ENCODE peak calls at places on chromosomes 13 and 19, in six cellular contexts. W, B, T, Q, F and J are unnamed samples.

GRCh38 chr13:97257800-97258799 is 36.0 kb downstream of the MBNL2 start:
- DNase-seq in W (no peak), B (peak), T (no peak), Q (peak), F (peak), J (peak)

GRCh38 chr13:20340759-20341161 is 108.6 kb upstream of the GJB6 start:
- DNase-seq in W (no peak), B (no peak), T (no peak), Q (no peak), F (no peak), J (no peak)

GRCh38 chr19:11291991-11292390 is 4.0 kb upstream of the TSPAN16 start:
- DNase-seq in W (no peak), B (no peak), T (no peak), Q (no peak), F (no peak), J (no peak)

GRCh38 chr13:53237696-53238095 is 209.1 kb downstream of the OLFM4 start:
- DNase-seq in W (no peak), B (no peak), T (no peak), Q (no peak), F (no peak), J (no peak)

GRCh38 chr13:30869491-30869890 is 36.6 kb upstream of the MEDAG start:
- DNase-seq in W (no peak), B (no peak), T (no peak), Q (no peak), F (no peak), J (no peak)

GRCh38 chr13:98393873-98394272 is 183.0 kb downstream of the STK24 start:
- DNase-seq in W (no peak), B (no peak), T (no peak), Q (no peak), F (no peak), J (no peak)

GRCh38 chr13:114263590-114263989 is 17.8 kb upstream of the UPF3A start:
- DNase-seq in W (no peak), B (no peak), T (no peak), Q (no peak), F (no peak), J (no peak)

GRCh38 chr19:46351241-46352041 is 4.6 kb downstream of the PPP5C start:
- DNase-seq in W (no peak), B (peak), T (no peak), Q (peak), F (no peak), J (no peak)

GRCh38 chr19:47020992-47021496 is 1.4 kb downstream of the NPAS1 start:
- DNase-seq in W (no peak), B (peak), T (no peak), Q (peak), F (no peak), J (peak)

GRCh38 chr13:106533940-106534843 is 1.3 kb downstream of the EFNB2 start:
- DNase-seq in W (no peak), B (no peak), T (no peak), Q (peak), F (no peak), J (no peak)

GRCh38 chr13:114047358-114047881 is 73.5 kb upstream of the C13orf46 start:
- DNase-seq in W (no peak), B (no peak), T (no peak), Q (no peak), F (no peak), J (peak)

GRCh38 chr19:30861896-30862295 is 487.3 kb downstream of the TSHZ3 start:
- DNase-seq in W (no peak), B (no peak), T (no peak), Q (no peak), F (no peak), J (no peak)

GRCh38 chr13:76292726-76293125 is 593.5 kb downstream of the KCTD12 start:
- DNase-seq in W (no peak), B (no peak), T (no peak), Q (no peak), F (no peak), J (no peak)

GRCh38 chr13:45769072-45769471 is 67.0 kb downstream of the CBY2 start:
- DNase-seq in W (no peak), B (no peak), T (no peak), Q (peak), F (no peak), J (no peak)

GRCh38 chr13:20174656-20175405 is 14.0 kb upstream of the GJA3 start:
- DNase-seq in W (peak), B (peak), T (peak), Q (no peak), F (peak), J (peak)

GRCh38 chr13:22061806-22062391 is 391.0 kb downstream of the FGF9 start:
- DNase-seq in W (no peak), B (no peak), T (no peak), Q (no peak), F (no peak), J (no peak)

GRCh38 chr19:19534556-19535265 is 3.4 kb upstream of the CILP2 start:
- DNase-seq in W (no peak), B (no peak), T (no peak), Q (peak), F (no peak), J (no peak)

GRCh38 chr13:67437246-67437645 is 207.1 kb upstream of the PCDH9 start:
- DNase-seq in W (no peak), B (no peak), T (no peak), Q (no peak), F (no peak), J (no peak)

GRCh38 chr19:30682576-30683536 is 310.7 kb downstream of the ZNF536 start:
- DNase-seq in W (no peak), B (peak), T (peak), Q (peak), F (peak), J (peak)

GRCh38 chr13:111899714-111900389 is 167.1 kb upstream of the SOX1 start:
- DNase-seq in W (no peak), B (no peak), T (no peak), Q (no peak), F (no peak), J (no peak)

GRCh38 chr13:69565334-69565733 is 542.3 kb upstream of the ATXN8OS start:
- DNase-seq in W (peak), B (peak), T (no peak), Q (peak), F (peak), J (peak)

GRCh38 chr13:82749551-82749950 is 1132.7 kb downstream of the SLITRK1 start:
- DNase-seq in W (no peak), B (no peak), T (no peak), Q (no peak), F (no peak), J (no peak)

GRCh38 chr19:49506575-49507105 is 5.8 kb upstream of the FCGRT start:
- DNase-seq in W (peak), B (peak), T (no peak), Q (peak), F (no peak), J (peak)

GRCh38 chr19:44530777-44531176 is 1.3 kb upstream of the CEACAM20 start:
- DNase-seq in W (peak), B (no peak), T (no peak), Q (no peak), F (no peak), J (no peak)

GRCh38 chr13:76210262-76210661 is 574.1 kb downstream of the LMO7 start:
- DNase-seq in W (no peak), B (no peak), T (no peak), Q (no peak), F (no peak), J (no peak)

GRCh38 chr13:51728275-51728673 is 75.7 kb downstream of the DHRS12 start:
- DNase-seq in W (no peak), B (no peak), T (no peak), Q (no peak), F (no peak), J (no peak)

GRCh38 chr13:51724721-51725120 is 79.2 kb downstream of the DHRS12 start:
- DNase-seq in W (no peak), B (no peak), T (no peak), Q (no peak), F (no peak), J (no peak)

GRCh38 chr13:51727634-51728274 is 76.2 kb downstream of the DHRS12 start:
- DNase-seq in W (no peak), B (no peak), T (no peak), Q (no peak), F (no peak), J (no peak)

GRCh38 chr13:51728972-51729371 is 75.0 kb downstream of the DHRS12 start:
- DNase-seq in W (peak), B (no peak), T (no peak), Q (peak), F (no peak), J (no peak)

GRCh38 chr13:51726446-51727185 is 77.3 kb downstream of the DHRS12 start:
- DNase-seq in W (no peak), B (no peak), T (no peak), Q (no peak), F (no peak), J (no peak)
- TF ChIP-seq REST in W (no peak), B (no peak), T (no peak), Q (no peak), F (no peak), J (no peak)

GRCh38 chr19:34733826-34734600 is at the start of gene ZNF181:
- DNase-seq in W (peak), B (peak), T (peak), Q (peak), F (peak), J (peak)
- TF ChIP-seq REST in W (peak), B (peak), T (no peak), Q (no peak), F (no peak), J (no peak)

GRCh38 chr13:28001837-28002473 is 13.5 kb upstream of the URAD start:
- DNase-seq in W (no peak), B (no peak), T (no peak), Q (no peak), F (no peak), J (no peak)
- TF ChIP-seq REST in W (no peak), B (no peak), T (no peak), Q (no peak), F (no peak), J (no peak)

DNA sequence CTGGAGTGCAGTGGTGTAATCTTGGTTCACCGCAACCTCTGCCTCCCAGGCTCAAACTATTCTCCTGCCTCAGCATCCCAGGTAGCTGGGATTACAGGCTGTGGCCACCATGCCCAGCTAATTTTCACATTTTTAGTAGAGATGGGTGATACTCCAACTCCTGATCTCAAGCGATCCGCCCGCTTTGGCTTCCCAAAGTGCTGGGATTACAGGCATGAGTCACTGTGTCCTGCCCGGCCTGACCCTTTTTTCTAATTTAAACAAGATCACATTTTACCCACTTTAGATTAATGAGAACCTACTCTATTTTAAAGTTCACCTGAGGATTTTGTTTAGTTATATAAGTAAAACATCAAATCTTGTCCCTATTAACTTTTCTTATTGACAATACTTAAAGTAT is 91.8 kb upstream of the POSTN start:
- DNase-seq in W (no peak), B (no peak), T (no peak), Q (no peak), F (no peak), J (no peak)
- TF ChIP-seq REST in W (no peak), B (no peak), T (no peak), Q (no peak), F (no peak), J (no peak)

GRCh38 chr13:40476175-40476958 is 190.1 kb downstream of the FOXO1 start:
- DNase-seq in W (no peak), B (peak), T (no peak), Q (no peak), F (no peak), J (no peak)
- TF ChIP-seq REST in W (no peak), B (no peak), T (no peak), Q (no peak), F (no peak), J (no peak)

GRCh38 chr19:4986471-4986888 is 17.6 kb downstream of the KDM4B start:
- DNase-seq in W (no peak), B (no peak), T (no peak), Q (no peak), F (no peak), J (no peak)

GRCh38 chr19:4986056-4986455 is 17.1 kb downstream of the KDM4B start:
- DNase-seq in W (no peak), B (no peak), T (no peak), Q (no peak), F (no peak), J (no peak)

GRCh38 chr19:4984106-4984380 is 15.1 kb downstream of the KDM4B start:
- DNase-seq in W (no peak), B (no peak), T (no peak), Q (no peak), F (no peak), J (no peak)

GRCh38 chr19:4984448-4984990 is 15.6 kb downstream of the KDM4B start:
- DNase-seq in W (no peak), B (no peak), T (no peak), Q (no peak), F (no peak), J (no peak)

DNA sequence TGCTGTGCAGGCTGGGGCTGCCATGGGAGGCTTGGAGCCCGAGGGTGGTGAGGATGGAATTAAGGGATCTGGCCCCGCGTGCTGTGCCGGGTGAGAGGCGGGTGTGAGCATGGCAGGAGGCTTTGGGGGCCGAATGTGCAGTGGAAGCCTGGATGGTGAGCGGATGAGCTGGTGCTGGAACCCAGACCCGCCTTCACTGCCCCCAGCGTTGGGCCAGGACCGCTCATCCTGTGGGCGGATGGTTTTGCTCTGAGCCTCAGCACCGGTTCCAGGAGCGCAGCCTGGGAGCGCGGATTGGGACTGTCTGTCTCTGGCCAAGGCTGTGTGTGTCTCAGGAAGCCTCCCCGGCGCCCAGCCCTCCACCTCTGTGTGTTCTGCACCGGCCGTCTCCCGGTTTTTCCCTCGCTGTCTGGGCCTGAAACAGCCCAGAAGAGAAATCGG is 16.7 kb downstream of the KDM4B start:
- DNase-seq in W (no peak), B (no peak), T (no peak), Q (no peak), F (no peak), J (no peak)
- TF ChIP-seq REST in W (no peak), B (no peak), T (no peak), Q (no peak), F (no peak), J (no peak)

DNA sequence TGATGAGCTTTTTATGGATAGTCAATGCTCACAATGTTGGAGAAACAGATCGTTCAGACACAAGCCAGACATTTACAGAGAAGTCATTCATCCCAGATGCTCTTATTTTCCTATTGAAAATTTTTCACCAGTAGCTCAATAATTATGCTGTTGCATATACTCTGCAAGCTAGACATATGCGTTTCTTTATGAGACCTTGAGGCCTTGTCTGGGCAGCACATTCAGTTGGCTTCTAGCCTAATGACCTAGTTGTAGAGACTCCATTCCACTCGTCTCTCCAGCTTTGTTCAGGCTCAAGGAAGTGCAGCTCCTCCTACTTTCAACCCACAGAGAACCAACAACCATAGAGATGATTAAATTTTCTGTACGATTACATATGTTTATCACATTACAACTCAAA is 237.7 kb downstream of the MZT1 start:
- DNase-seq in W (no peak), B (no peak), T (no peak), Q (no peak), F (no peak), J (no peak)
- TF ChIP-seq REST in W (no peak), B (no peak), T (no peak), Q (no peak), F (no peak), J (no peak)

DNA sequence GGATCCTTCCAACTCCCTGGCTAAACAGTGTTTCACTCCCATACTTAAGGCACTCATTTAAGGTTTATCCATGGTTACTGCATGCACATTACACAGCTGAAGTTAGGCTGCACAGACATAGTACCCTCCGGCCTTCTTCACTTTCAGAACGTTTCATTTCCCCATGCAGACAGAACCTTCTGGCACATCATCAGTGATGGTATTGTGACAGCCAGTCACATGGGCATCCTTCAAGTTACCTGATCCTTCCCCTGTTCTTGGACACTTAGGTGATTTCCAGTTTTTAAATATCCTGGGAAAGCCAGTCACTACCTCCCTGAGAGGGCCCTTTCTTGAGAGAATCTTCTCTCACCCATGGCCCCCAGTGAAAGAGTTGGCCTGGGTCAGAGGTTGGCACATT is 9.1 kb downstream of the SMIM7 start:
- DNase-seq in W (no peak), B (no peak), T (no peak), Q (no peak), F (no peak), J (no peak)
- TF ChIP-seq REST in W (no peak), B (no peak), T (no peak), Q (no peak), F (no peak), J (no peak)